ENCODE peak calls at places on chromosomes 4 and X, in five cellular contexts. I is IMR-90, K is AG09319, R is HL-60, U is kidney epithelial cell. F is an unnamed sample.

GRCh38 chr4:3416821-3417221 is 24.9 kb upstream of the HGFAC start:
- DNase-seq in I (no peak), K (no peak), R (no peak), U (no peak), F (peak)

GRCh38 chr4:82380344-82380743 is 6.6 kb upstream of the HNRNPD start:
- DNase-seq in I (no peak), K (no peak), R (no peak), U (peak), F (no peak)

GRCh38 chr4:87805971-87806370 is 6.6 kb downstream of the IBSP start:
- DNase-seq in I (peak), K (no peak), R (peak), U (no peak), F (no peak)

GRCh38 chr4:6426571-6427438 is 45.6 kb downstream of the PPP2R2C start:
- DNase-seq in I (no peak), K (no peak), R (no peak), U (no peak), F (peak)

GRCh38 chrX:53082773-53083616 is 828 bp downstream of the TSPYL2 start:
- DNase-seq in I (no peak), K (no peak), R (no peak), U (no peak), F (no peak)

GRCh38 chrX:40262641-40263560 is 165.1 kb upstream of the BCOR start:
- DNase-seq in I (peak), K (no peak), R (no peak), U (peak), F (no peak)

GRCh38 chrX:150421816-150422215 is 58.7 kb downstream of the MAMLD1 start:
- DNase-seq in I (peak), K (no peak), R (no peak), U (no peak), F (no peak)

GRCh38 chr4:17912011-17912410 is 101.2 kb downstream of the NCAPG start:
- DNase-seq in I (no peak), K (no peak), R (no peak), U (no peak), F (no peak)

GRCh38 chr4:142322996-142323395 is 523.1 kb downstream of the INPP4B start:
- DNase-seq in I (no peak), K (no peak), R (no peak), U (no peak), F (no peak)

GRCh38 chrX:1378306-1378758 is 13.6 kb downstream of the SLC25A6 start:
- DNase-seq in I (no peak), K (no peak), R (no peak), U (no peak), F (peak)

GRCh38 chr4:54902261-54902660 is 223.1 kb downstream of the KDR start:
- DNase-seq in I (peak), K (no peak), R (no peak), U (no peak), F (no peak)

GRCh38 chr4:121943941-121944340 is 7.9 kb downstream of the TRPC3 start:
- DNase-seq in I (no peak), K (no peak), R (peak), U (no peak), F (no peak)

GRCh38 chr4:28462766-28463165 is 1602.1 kb downstream of the STIM2 start:
- DNase-seq in I (peak), K (no peak), R (no peak), U (no peak), F (no peak)

GRCh38 chr4:82885410-82885809 is 5.5 kb downstream of the SEC31A start:
- DNase-seq in I (no peak), K (no peak), R (no peak), U (no peak), F (no peak)

GRCh38 chrX:66110112-66110511 is 53.9 kb upstream of the HEPH start:
- DNase-seq in I (peak), K (no peak), R (peak), U (no peak), F (no peak)

GRCh38 chr4:124000233-124000632 is 603.6 kb downstream of the SPRY1 start:
- DNase-seq in I (no peak), K (no peak), R (no peak), U (no peak), F (no peak)

DNA sequence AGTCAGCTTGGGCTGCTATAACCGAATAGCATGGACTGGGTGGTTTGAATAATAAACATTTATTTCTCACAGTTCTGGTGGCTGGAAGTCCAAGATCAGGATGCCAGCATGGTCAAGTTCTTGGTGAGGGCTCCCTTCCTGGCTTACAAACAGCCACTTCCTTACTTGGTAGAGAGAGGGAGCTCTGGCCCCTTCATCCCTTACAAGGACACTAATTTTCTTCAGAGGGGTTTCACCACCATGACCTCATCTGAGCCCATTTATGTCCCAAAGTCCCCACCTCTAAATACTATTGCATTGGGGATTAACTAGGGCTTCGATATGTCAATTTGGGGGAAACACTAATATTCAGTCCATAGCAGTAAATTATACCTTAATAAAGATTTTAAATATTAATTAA is 61.8 kb downstream of the CLNK start:
- DNase-seq in I (no peak), K (no peak), R (no peak), U (no peak), F (no peak)
- TF ChIP-seq CTCF in I (peak), K (no peak), R (no peak), U (peak), F (peak)

GRCh38 chr4:77430847-77431246 is 174.8 kb upstream of the CXCL13 start:
- DNase-seq in I (no peak), K (no peak), R (no peak), U (no peak), F (no peak)
- TF ChIP-seq CTCF in I (no peak), K (no peak), R (no peak), U (peak), F (no peak)

GRCh38 chr4:75895744-75896314 is 6.4 kb downstream of the PPEF2 start:
- DNase-seq in I (peak), K (no peak), R (no peak), U (no peak), F (no peak)

GRCh38 chr4:75891611-75892010 is 10.6 kb downstream of the PPEF2 start:
- DNase-seq in I (no peak), K (no peak), R (no peak), U (no peak), F (no peak)

GRCh38 chr4:75889537-75890199 is 12.6 kb downstream of the PPEF2 start:
- DNase-seq in I (no peak), K (no peak), R (no peak), U (no peak), F (no peak)

GRCh38 chr4:75892508-75892907 is 9.7 kb downstream of the PPEF2 start:
- DNase-seq in I (no peak), K (no peak), R (no peak), U (no peak), F (no peak)
- TF ChIP-seq CTCF in I (no peak), K (no peak), R (no peak), U (peak), F (peak)

DNA sequence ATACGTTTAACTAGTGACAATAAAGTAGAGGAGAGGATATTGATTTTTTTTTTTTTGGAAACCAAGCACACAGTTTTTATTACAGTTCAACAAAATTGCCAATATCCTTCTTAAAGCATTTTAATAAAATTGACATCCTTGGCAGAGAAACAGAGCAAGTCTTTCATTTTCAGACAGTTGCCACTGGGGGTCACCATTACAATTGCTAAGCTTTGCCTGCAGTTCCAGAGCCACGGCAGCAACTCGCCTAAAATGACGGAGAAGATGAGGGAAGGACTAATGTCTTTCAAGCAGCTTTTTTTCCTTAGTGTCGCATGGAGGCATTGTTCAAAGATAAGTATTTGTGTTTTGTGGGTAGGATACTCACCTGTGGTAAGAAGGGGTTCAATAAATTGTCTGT is 507.8 kb upstream of the ARX start:
- DNase-seq in I (peak), K (no peak), R (no peak), U (peak), F (no peak)
- TF ChIP-seq CTCF in I (peak), K (peak), R (no peak), U (peak), F (peak)

DNA sequence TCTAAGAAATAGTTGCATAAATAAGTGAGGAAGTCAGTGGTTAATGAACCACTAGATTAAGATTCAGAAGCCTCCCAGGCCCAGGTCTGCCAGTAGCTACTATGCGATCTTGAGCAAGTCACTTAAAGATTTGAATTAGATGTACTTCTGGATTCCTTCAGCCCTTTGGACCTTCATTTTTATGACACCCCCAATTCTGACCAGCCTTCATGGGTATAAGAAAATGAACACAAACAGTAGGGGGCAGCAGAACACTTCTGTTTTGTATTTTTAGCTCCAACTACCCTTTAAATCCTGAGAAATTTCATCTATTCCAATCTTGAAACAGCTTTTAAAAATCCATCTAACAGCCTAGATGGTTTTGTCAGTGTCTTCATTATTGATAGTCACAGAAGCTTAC is 19.0 kb downstream of the TMEM47 start:
- DNase-seq in I (peak), K (no peak), R (no peak), U (no peak), F (no peak)
- TF ChIP-seq CTCF in I (peak), K (peak), R (peak), U (peak), F (peak)

GRCh38 chr4:114780205-114780604 is 181.6 kb downstream of the UGT8 start:
- DNase-seq in I (peak), K (no peak), R (no peak), U (peak), F (no peak)
- TF ChIP-seq CTCF in I (peak), K (no peak), R (no peak), U (peak), F (peak)

GRCh38 chr4:155758500-155759371 is at the start of gene GUCY1B1:
- DNase-seq in I (peak), K (peak), R (no peak), U (peak), F (peak)
- TF ChIP-seq CTCF in I (peak), K (peak), R (no peak), U (peak), F (peak)

DNA sequence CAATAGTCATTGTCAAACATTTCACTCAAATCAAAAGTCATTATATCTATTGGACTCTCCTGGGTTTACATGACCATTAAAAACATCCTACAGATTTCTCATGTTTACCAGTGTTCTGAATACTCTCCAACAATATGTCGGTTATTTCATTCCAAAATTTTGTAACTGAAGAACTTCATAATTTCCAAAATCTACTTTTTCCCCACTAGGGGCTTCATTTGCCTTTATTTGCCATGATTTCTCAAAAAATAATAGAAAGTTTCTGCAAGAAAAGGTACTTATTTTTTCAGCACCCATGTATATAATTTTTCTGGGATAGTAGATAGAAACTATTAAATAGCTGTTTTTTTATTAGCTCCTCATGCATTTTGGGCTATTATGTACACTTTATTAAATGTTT is 49.0 kb downstream of the PRDM5 start:
- DNase-seq in I (no peak), K (no peak), R (no peak), U (no peak), F (no peak)
- TF ChIP-seq CTCF in I (peak), K (no peak), R (no peak), U (no peak), F (peak)